ENCODE peak calls at places on chromosomes 13 and 19, in five cellular contexts. E is BE2C; N is activated naive CD4-positive, alpha-beta T cell treated with anti-CD3 and anti-CD28 coated beads for 36 hours; U is IMR-90; P is T-helper 9 cell. Q is an unnamed sample.

GRCh38 chr13:91123456-91124127 is 223.9 kb upstream of the MIR17HG start:
- DNase-seq in E (no peak), N (no peak), U (no peak), P (no peak), Q (peak)

GRCh38 chr19:48896191-48896720 is 2.3 kb downstream of the TULP2 start:
- DNase-seq in E (peak), N (peak), U (no peak), P (no peak), Q (peak)

GRCh38 chr13:30898721-30899188 is 7.3 kb upstream of the MEDAG start:
- DNase-seq in E (no peak), N (peak), U (peak), P (no peak), Q (no peak)

GRCh38 chr13:21486322-21486721 is 27.2 kb upstream of the ZDHHC20 start:
- DNase-seq in E (no peak), N (no peak), U (no peak), P (no peak), Q (no peak)

GRCh38 chr13:54424344-54424743 is 1395.7 kb downstream of the OLFM4 start:
- DNase-seq in E (no peak), N (no peak), U (no peak), P (no peak), Q (no peak)

GRCh38 chr13:93925976-93926375 is 553.5 kb downstream of the DCT start:
- DNase-seq in E (no peak), N (no peak), U (no peak), P (no peak), Q (no peak)

GRCh38 chr19:27676877-27677276 is 1536.1 kb downstream of the UQCRFS1 start:
- DNase-seq in E (no peak), N (no peak), U (no peak), P (no peak), Q (no peak)

GRCh38 chr13:62626771-62627170 is 1211.1 kb upstream of the PCDH20 start:
- DNase-seq in E (no peak), N (no peak), U (no peak), P (no peak), Q (peak)

GRCh38 chr13:113168211-113168610 is 9.8 kb downstream of the PROZ start:
- DNase-seq in E (no peak), N (no peak), U (no peak), P (no peak), Q (no peak)

GRCh38 chr19:46017095-46017429 is 5.8 kb downstream of the PGLYRP1 start:
- DNase-seq in E (no peak), N (no peak), U (no peak), P (no peak), Q (no peak)

GRCh38 chr13:113049521-113049941 is 56.1 kb upstream of the F7 start:
- DNase-seq in E (no peak), N (no peak), U (no peak), P (no peak), Q (no peak)

GRCh38 chr19:49272204-49272603 is 52.8 kb downstream of the SLC6A16 start:
- DNase-seq in E (no peak), N (peak), U (peak), P (no peak), Q (no peak)

GRCh38 chr13:105773887-105774538 is 761.4 kb downstream of the EFNB2 start:
- DNase-seq in E (peak), N (no peak), U (peak), P (no peak), Q (peak)

GRCh38 chr13:42369071-42369795 is 97.3 kb downstream of the AKAP11 start:
- DNase-seq in E (no peak), N (peak), U (no peak), P (no peak), Q (peak)

GRCh38 chr19:45475537-45476348 is 7.9 kb downstream of the FOSB start:
- DNase-seq in E (no peak), N (no peak), U (peak), P (no peak), Q (no peak)

GRCh38 chr13:113919761-113920160 is 54.1 kb downstream of the C13orf46 start:
- DNase-seq in E (no peak), N (no peak), U (no peak), P (no peak), Q (no peak)

GRCh38 chr13:72983085-72983768 is 75.6 kb upstream of the KLF5 start:
- DNase-seq in E (no peak), N (no peak), U (peak), P (no peak), Q (no peak)

GRCh38 chr13:67281476-67281875 is 51.3 kb upstream of the PCDH9 start:
- DNase-seq in E (no peak), N (no peak), U (no peak), P (no peak), Q (no peak)

GRCh38 chr13:74128171-74128767 is 5.9 kb downstream of the KLF12 start:
- DNase-seq in E (no peak), N (no peak), U (peak), P (no peak), Q (no peak)

GRCh38 chr13:36142735-36143134 is 11.6 kb upstream of the DCLK1 start:
- DNase-seq in E (no peak), N (no peak), U (no peak), P (no peak), Q (no peak)

GRCh38 chr13:82627183-82627582 is 1255.1 kb downstream of the SLITRK1 start:
- DNase-seq in E (no peak), N (no peak), U (peak), P (no peak), Q (no peak)

GRCh38 chr13:50707533-50708096 is 135.9 kb downstream of the DLEU7 start:
- DNase-seq in E (peak), N (no peak), U (no peak), P (no peak), Q (no peak)

GRCh38 chr13:50940509-50940908 is 30.9 kb downstream of the RNASEH2B start:
- DNase-seq in E (no peak), N (no peak), U (no peak), P (no peak), Q (no peak)

GRCh38 chr19:19033176-19033425 is 216 bp downstream of the SUGP2 start:
- DNase-seq in E (no peak), N (no peak), U (no peak), P (no peak), Q (no peak)

GRCh38 chr19:9901020-9901419 is 35.3 kb downstream of the OLFM2 start:
- DNase-seq in E (no peak), N (no peak), U (no peak), P (no peak), Q (no peak)

GRCh38 chr13:97319088-97319487 is 97.0 kb downstream of the MBNL2 start:
- DNase-seq in E (no peak), N (no peak), U (peak), P (no peak), Q (no peak)

GRCh38 chr19:32873560-32873959 is 4.0 kb upstream of the SLC7A9 start:
- DNase-seq in E (no peak), N (peak), U (no peak), P (no peak), Q (no peak)

Q was measured in GM12865.